ENCODE peak calls at places on chromosomes 16 and 17, in five cellular contexts. Y, F, C, H and O are unnamed samples.

GRCh38 chr17:27559996-27560481 is 70.9 kb upstream of the LGALS9 start:
- DNase-seq in Y (peak), F (no peak), C (peak), H (peak), O (no peak)

GRCh38 chr17:42924891-42925290 is 24.3 kb downstream of the G6PC1 start:
- DNase-seq in Y (no peak), F (no peak), C (no peak), H (no peak), O (no peak)

GRCh38 chr16:3793161-3793576 is 75.8 kb upstream of the TRAP1 start:
- DNase-seq in Y (no peak), F (no peak), C (no peak), H (no peak), O (no peak)

GRCh38 chr17:75116681-75117080 is 6.9 kb downstream of the ARMC7 start:
- DNase-seq in Y (no peak), F (no peak), C (no peak), H (no peak), O (no peak)

GRCh38 chr17:43341705-43342600 is 56.8 kb upstream of the ARL4D start:
- DNase-seq in Y (no peak), F (no peak), C (no peak), H (peak), O (no peak)

GRCh38 chr16:75251280-75252048 is at the start of gene BCAR1:
- DNase-seq in Y (peak), F (peak), C (peak), H (peak), O (peak)

GRCh38 chr17:34979650-34980352 is 511 bp upstream of the LIG3 start:
- DNase-seq in Y (no peak), F (no peak), C (peak), H (peak), O (no peak)

GRCh38 chr17:11628374-11628773 is 30.1 kb downstream of the DNAH9 start:
- DNase-seq in Y (no peak), F (no peak), C (no peak), H (no peak), O (no peak)

GRCh38 chr16:2698996-2699750 is 16.9 kb downstream of the KCTD5 start:
- DNase-seq in Y (no peak), F (no peak), C (no peak), H (no peak), O (no peak)

GRCh38 chr16:85372627-85373372 is 240.3 kb upstream of the GSE1 start:
- DNase-seq in Y (no peak), F (no peak), C (no peak), H (peak), O (no peak)